ENCODE peak calls at places on chromosomes 3 and 15, in four cellular contexts. U is kidney epithelial cell, N is aorta, F is kidney. I is an unnamed sample. For H3K36me3, the result is how much of the 10 kb centered on the place peaks cover.

GRCh38 chr3:134298281-134298680 is 47.6 kb upstream of the RYK start:
- DNase-seq in N (no peak), F (no peak), U (no peak), I (no peak)

GRCh38 chr3:6805236-6805635 is 55.7 kb upstream of the GRM7 start:
- DNase-seq in F (no peak), N (no peak), U (peak), I (no peak)

GRCh38 chr3:178203650-178204049 is 332.6 kb upstream of the KCNMB2 start:
- DNase-seq in U (no peak), N (no peak), F (no peak), I (no peak)

GRCh38 chr3:143098032-143098764 is 21.4 kb upstream of the CHST2 start:
- DNase-seq in F (no peak), U (no peak), N (no peak), I (no peak)

GRCh38 chr3:174382876-174383275 is 476.3 kb upstream of the NAALADL2 start:
- DNase-seq in U (no peak), N (no peak), F (no peak), I (no peak)

GRCh38 chr15:91886878-91887277 is 33.4 kb downstream of the SLCO3A1 start:
- DNase-seq in N (no peak), F (no peak), U (no peak), I (no peak)

GRCh38 chr3:33141006-33141405 is 27.2 kb downstream of the CRTAP start:
- DNase-seq in F (no peak), U (no peak), N (no peak), I (no peak)

GRCh38 chr3:74905478-74905877 is 291.0 kb upstream of the CNTN3 start:
- DNase-seq in N (no peak), U (no peak), F (no peak), I (no peak)

GRCh38 chr3:168517514-168518071 is 421.9 kb upstream of the GOLIM4 start:
- DNase-seq in U (no peak), F (no peak), N (no peak), I (peak)

GRCh38 chr15:69664572-69665326 is 212.1 kb downstream of the RPLP1 start:
- DNase-seq in N (no peak), U (no peak), F (no peak), I (no peak)

GRCh38 chr3:44954962-44955361 is 21.0 kb downstream of the ZDHHC3 start:
- DNase-seq in F (no peak), N (no peak), U (no peak), I (no peak)

GRCh38 chr3:15272431-15273196 is 59.8 kb downstream of the SH3BP5 start:
- DNase-seq in U (no peak), F (no peak), N (no peak), I (no peak)

GRCh38 chr3:127670229-127670559 is 2.6 kb upstream of the ABTB1 start:
- DNase-seq in N (no peak), F (peak), U (no peak), I (no peak)

GRCh38 chr3:154795582-154795981 is 284.5 kb upstream of the MME start:
- DNase-seq in N (no peak), U (peak), F (no peak), I (peak)

GRCh38 chr3:94159062-94159726 is 96.3 kb downstream of the NSUN3 start:
- DNase-seq in F (no peak), U (peak), N (no peak), I (no peak)

GRCh38 chr3:32202496-32202895 is 36.0 kb upstream of the CMTM8 start:
- DNase-seq in U (no peak), N (no peak), F (no peak), I (no peak)

GRCh38 chr3:34225828-34226227 is 427.4 kb downstream of the PDCD6IP start:
- DNase-seq in F (no peak), U (no peak), N (no peak), I (no peak)

GRCh38 chr3:40847571-40847992 is 322.8 kb downstream of the ZNF621 start:
- DNase-seq in N (no peak), F (no peak), U (peak), I (no peak)

GRCh38 chr15:74884428-74885223 is 5.2 kb upstream of the MPI start:
- DNase-seq in N (no peak), U (no peak), F (no peak), I (no peak)

GRCh38 chr3:193470710-193471109 is 84.0 kb downstream of the ATP13A4 start:
- DNase-seq in F (no peak), N (no peak), U (no peak), I (no peak)

GRCh38 chr3:10374311-10374710 is 53.4 kb upstream of the SEC13 start:
- DNase-seq in N (no peak), F (no peak), U (no peak), I (no peak)

GRCh38 chr3:8416965-8417364 is 84.7 kb upstream of the LMCD1 start:
- DNase-seq in N (no peak), U (no peak), F (no peak), I (peak)

GRCh38 chr15:45113380-45113990 is 487 bp downstream of the DUOX2 start:
- DNase-seq in F (peak), N (peak), U (no peak), I (no peak)

GRCh38 chr15:45115312-45115820 is 1.2 kb downstream of the DUOXA2 start:
- DNase-seq in F (no peak), N (peak), U (no peak), I (no peak)

GRCh38 chr15:45114751-45115085 is 592 bp downstream of the DUOXA2 start:
- DNase-seq in U (no peak), N (no peak), F (no peak), I (no peak)

GRCh38 chr15:45112592-45113379 is 1.2 kb downstream of the DUOX2 start:
- DNase-seq in N (peak), F (peak), U (no peak), I (no peak)

GRCh38 chr15:45114076-45114750 is at the start of the genes DUOX2 and DUOXA2:
- DNase-seq in F (no peak), U (no peak), N (peak), I (no peak)
- H3K4me3 ChIP-seq in F (no peak), U (no peak), N (no peak), I (no peak)

GRCh38 chr3:52435246-52436101 is 9.4 kb downstream of the SEMA3G start:
- DNase-seq in F (peak), U (no peak), N (no peak), I (no peak)
- H3K36me3 ChIP-seq in F (under half), U (under half), N (under half), I (under half)

GRCh38 chr3:138282836-138283235 is 46.8 kb downstream of the NME9 start:
- DNase-seq in N (no peak), F (no peak), U (no peak), I (no peak)
- H3K4me3 ChIP-seq in N (no peak), F (no peak), U (no peak), I (no peak)

GRCh38 chr3:183775781-183776180 is 49.6 kb downstream of the MAP6D1 start:
- DNase-seq in N (no peak), F (no peak), U (no peak), I (no peak)
- H3K36me3 ChIP-seq in N (under half), F (under half), U (under half), I (under half)